ENCODE peak calls at places on chromosomes 1 and 21, in four cellular contexts. H is body of pancreas; R is GM23248; G is CD4-positive, alpha-beta memory T cell. F is an unnamed sample. For H3K36me3, the result is how much of the 10 kb centered on the place peaks cover.

GRCh38 chr1:184386271-184387068 is at the start of gene C1orf21:
- DNase-seq in G (peak), R (peak), H (peak), F (peak)

GRCh38 chr1:230137328-230137815 is 70.3 kb downstream of the GALNT2 start:
- DNase-seq in H (no peak), R (no peak), G (no peak), F (no peak)

GRCh38 chr1:53371121-53371666 is 43.3 kb upstream of the LRP8 start:
- DNase-seq in R (no peak), H (no peak), G (no peak), F (no peak)

GRCh38 chr21:38669186-38669585 is 136.5 kb upstream of the ETS2 start:
- DNase-seq in G (no peak), H (no peak), R (peak), F (no peak)

GRCh38 chr1:205343431-205344009 is 13.2 kb downstream of the KLHDC8A start:
- DNase-seq in H (no peak), R (peak), G (no peak), F (no peak)

GRCh38 chr1:2027961-2028583 is 8.9 kb downstream of the GABRD start:
- DNase-seq in H (no peak), R (no peak), G (no peak), F (no peak)

GRCh38 chr1:100657876-100658715 is 61.4 kb upstream of the VCAM1 start:
- DNase-seq in R (no peak), H (no peak), G (no peak), F (no peak)

GRCh38 chr1:94755675-94756074 is 64.5 kb upstream of the SLC44A3 start:
- DNase-seq in H (no peak), R (peak), G (no peak), F (no peak)

GRCh38 chr1:66478116-66478515 is 55.8 kb upstream of the SGIP1 start:
- DNase-seq in R (peak), G (no peak), H (no peak), F (no peak)

GRCh38 chr1:151798571-151798970 is 6.6 kb downstream of the LINGO4 start:
- DNase-seq in H (no peak), G (no peak), R (no peak), F (no peak)

DNA sequence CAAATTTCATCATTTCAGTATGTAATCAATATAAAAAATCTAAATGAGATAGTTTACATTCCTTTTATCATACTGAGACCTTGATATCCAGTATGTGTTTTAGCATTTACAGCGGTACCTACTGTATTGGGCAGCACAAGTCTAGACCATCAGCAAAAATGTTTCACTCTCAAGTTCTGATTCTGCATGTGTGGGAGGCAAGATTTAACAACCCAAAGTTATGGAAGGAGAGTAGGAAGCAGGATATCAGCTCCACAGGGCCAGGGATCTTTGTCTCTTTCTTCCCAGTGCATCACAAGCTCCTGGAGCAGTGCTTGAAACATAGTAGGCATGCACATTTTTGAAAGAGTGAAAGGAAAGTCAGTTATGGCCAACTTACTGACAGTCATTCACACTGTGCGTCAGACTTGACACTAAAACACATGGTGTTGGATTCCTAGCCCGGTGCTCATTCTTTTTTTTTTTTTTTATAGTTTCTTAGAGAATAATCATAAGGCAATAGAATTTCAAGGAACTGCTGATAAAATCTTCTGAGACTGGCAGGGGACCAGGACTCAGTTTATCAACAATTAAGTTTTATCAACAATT is 6.1 kb downstream of the TENT5C start:
- DNase-seq in H (no peak), R (no peak), G (no peak), F (no peak)
- H3K27ac ChIP-seq in H (peak), R (no peak), G (no peak), F (no peak)

GRCh38 chr21:36710729-36711048 is 11.8 kb downstream of the SIM2 start:
- DNase-seq in G (no peak), R (no peak), H (no peak), F (no peak)

GRCh38 chr21:36708512-36709029 is 9.7 kb downstream of the SIM2 start:
- DNase-seq in G (no peak), R (no peak), H (no peak), F (no peak)

GRCh38 chr21:36709868-36710728 is 11.2 kb downstream of the SIM2 start:
- DNase-seq in R (no peak), G (no peak), H (no peak), F (no peak)

GRCh38 chr21:36707763-36708511 is 9.0 kb downstream of the SIM2 start:
- DNase-seq in R (no peak), H (no peak), G (no peak), F (no peak)

DNA sequence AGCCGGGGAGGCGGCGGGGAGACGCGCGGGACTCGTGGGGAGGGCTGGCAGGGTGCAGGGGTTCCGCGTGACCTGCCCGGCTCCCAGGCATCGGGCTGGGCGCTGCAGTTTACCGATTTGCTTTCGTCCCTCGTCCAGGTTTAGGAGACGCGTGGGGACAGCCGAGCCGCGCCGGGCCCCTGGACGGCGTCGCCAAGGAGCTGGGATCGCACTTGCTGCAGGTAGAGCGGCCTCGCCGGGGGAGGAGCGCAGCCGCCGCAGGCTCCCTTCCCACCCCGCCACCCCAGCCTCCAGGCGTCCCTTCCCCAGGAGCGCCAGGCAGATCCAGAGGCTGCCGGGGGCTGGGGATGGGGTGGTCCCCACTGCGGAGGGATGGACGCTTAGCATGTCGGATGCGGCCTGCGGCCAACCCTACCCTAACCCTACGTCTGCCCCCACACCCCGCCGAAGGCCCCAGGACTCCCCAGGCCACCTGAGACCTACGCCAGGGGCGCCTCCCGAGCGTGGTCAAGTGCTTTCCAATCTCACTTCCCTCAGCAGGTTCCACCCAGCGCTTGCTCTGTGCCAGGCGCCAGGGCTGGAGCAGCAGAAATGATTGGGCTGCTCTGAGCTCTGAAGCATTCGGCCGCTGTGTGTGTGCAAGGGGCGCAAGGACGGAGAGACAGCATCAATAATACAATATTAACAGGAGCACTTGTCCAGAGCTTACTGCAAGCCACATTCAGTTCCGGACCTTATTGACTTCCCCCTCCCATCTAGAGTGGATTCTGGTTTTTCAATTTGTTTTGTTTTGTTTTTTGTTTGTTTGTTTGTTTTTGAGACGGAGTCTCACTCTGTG is 10.3 kb downstream of the SIM2 start:
- DNase-seq in R (no peak), H (no peak), G (no peak), F (no peak)
- H3K4me3 ChIP-seq in R (no peak), H (no peak), G (no peak), F (no peak)

GRCh38 chr1:20770314-20771087 is 16.6 kb downstream of the HP1BP3 start:
- DNase-seq in R (no peak), G (no peak), H (no peak), F (no peak)

GRCh38 chr1:20771780-20772179 is 15.3 kb downstream of the HP1BP3 start:
- DNase-seq in R (no peak), G (no peak), H (no peak), F (no peak)

DNA sequence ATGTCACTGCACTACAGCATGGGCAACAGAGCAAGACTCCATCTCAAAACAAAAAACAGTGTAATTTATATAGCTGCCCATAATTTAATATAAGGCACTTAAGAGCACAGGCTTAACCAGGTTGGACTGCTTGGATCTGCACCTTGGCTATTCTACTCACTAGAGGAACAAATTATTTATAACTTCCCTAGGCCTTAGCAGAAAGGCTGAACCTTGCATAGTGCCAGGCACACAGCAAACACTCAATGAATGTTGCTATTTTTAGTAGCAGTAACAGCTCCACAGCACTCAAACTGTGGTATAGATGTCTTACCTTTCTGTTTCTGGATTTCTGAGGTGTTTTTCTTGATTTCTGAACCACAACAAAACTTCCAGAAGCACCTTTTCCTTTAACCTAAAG is 19.8 kb downstream of the HP1BP3 start:
- DNase-seq in G (no peak), H (no peak), R (no peak), F (no peak)
- H3K36me3 ChIP-seq in G (half or more), H (under half), R (half or more), F (half or more)

DNA sequence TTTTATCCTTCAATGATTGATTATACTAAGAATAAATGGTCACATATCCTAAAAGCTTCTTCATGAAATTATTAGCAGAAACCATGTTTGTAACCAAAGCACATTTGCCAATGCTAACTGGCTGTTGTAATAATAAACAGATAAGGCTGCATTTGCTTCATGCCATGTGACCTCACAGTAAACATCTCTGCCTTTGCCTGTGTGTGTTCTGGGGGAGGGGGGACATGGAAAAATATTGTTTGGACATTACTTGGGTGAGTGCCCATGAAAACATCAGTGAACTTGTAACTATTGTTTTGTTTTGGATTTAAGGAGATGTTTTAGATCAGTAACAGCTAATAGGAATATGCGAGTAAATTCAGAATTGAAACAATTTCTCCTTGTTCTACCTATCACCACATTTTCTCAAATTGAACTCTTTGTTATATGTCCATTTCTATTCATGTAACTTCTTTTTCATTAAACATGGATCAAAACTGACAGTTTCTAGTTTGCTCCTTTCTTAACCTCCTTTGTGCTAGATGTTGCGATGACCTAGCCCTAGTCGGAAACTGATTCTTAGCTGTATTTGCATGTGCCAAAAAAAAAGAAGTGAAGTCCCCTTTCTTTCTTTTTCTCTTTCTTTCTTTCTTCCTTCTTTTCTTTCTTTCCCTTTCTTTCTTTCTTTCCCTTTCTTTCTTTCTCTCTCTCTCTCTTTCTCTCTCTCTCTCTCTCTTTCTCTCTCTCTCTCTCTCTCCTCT is 45.1 kb downstream of the MAP3K7CL start:
- DNase-seq in R (peak), H (peak), G (no peak), F (no peak)
- H3K27ac ChIP-seq in R (peak), H (peak), G (no peak), F (no peak)

DNA sequence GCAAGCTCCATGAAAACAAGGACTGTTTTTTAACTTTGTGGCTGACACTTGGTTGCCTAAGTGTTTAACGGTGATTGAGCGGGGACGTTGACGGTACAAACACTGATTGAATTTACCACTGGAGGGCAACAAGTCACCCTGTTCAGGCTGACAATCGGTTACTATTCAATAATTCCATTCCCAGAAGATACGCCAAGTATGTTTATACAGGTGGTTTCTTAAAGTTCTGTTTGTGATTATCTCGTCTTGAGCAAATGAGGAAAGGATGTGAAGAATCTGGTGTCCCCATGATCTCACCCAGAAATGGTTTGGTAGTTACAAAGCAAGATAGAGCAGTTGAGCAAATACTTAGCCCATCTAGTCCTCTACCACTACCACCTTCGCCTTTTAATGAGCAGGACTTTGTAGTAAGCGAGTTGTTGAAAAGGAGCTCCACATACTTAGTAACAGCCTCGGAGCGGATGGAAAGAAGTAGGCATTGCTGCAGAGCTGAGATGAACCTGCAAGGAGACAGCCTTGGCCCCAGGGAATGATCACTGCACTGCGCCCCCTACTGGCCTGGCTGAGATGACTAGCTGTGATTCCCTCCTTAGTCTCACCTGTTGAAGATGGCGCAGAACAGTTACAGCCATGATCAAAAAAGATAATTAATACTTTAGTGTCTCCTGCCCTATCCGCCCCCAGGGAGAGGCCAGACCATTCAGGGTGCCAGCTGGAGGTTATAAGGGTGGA is 36.3 kb downstream of the IFNAR1 start:
- DNase-seq in H (peak), G (peak), R (peak), F (peak)
- H3K4me3 ChIP-seq in H (no peak), G (peak), R (peak), F (peak)

GRCh38 chr21:35063428-35064172 is 14.5 kb upstream of the RUNX1 start:
- DNase-seq in G (no peak), H (no peak), R (no peak), F (no peak)
- H3K36me3 ChIP-seq in G (under half), H (under half), R (under half), F (under half)

GRCh38 chr1:17662786-17663185 is 92.3 kb upstream of the ACTL8 start:
- DNase-seq in G (no peak), H (no peak), R (no peak), F (no peak)
- H3K27ac ChIP-seq in G (no peak), H (no peak), R (no peak), F (no peak)

F was measured in effector memory CD4-positive, alpha-beta T cell.